ENCODE peak calls at places on chromosomes 12 and 14, in four cellular contexts. E is endothelial cell of umbilical vein, F is transverse colon, I is ovary. X is an unnamed sample. For H3K27me3, the result is how much of the 10 kb centered on the place peaks cover.

GRCh38 chr12:66751432-66752113 is 72.7 kb upstream of the GRIP1 start:
- DNase-seq in E (no peak), F (no peak), I (no peak), X (no peak)

GRCh38 chr12:111347891-111348644 is 20.8 kb downstream of the PHETA1 start:
- DNase-seq in E (no peak), F (no peak), I (no peak), X (no peak)

GRCh38 chr12:70609739-70610491 is 27.3 kb downstream of the PTPRB start:
- DNase-seq in E (peak), F (peak), I (no peak), X (no peak)

GRCh38 chr14:105912641-105913180 is 386.3 kb downstream of the TMEM121 start:
- DNase-seq in E (no peak), F (no peak), I (no peak), X (no peak)

GRCh38 chr14:97603201-97603600 is 806.0 kb downstream of the VRK1 start:
- DNase-seq in E (no peak), F (no peak), I (no peak), X (no peak)

GRCh38 chr12:122076743-122077495 is 1.6 kb upstream of the MLXIP start:
- DNase-seq in E (no peak), F (peak), I (peak), X (no peak)

GRCh38 chr12:4307593-4308333 is 13.2 kb upstream of the TIGAR start:
- DNase-seq in E (peak), F (peak), I (peak), X (peak)

GRCh38 chr12:84632556-84632955 is 280.0 kb downstream of the SLC6A15 start:
- DNase-seq in E (no peak), F (no peak), I (no peak), X (no peak)

GRCh38 chr12:129258781-129259318 is 405.6 kb downstream of the GLT1D1 start:
- DNase-seq in E (no peak), F (no peak), I (no peak), X (no peak)

GRCh38 chr12:43848786-43849185 is 12.9 kb downstream of the TMEM117 start:
- DNase-seq in E (no peak), F (no peak), I (no peak), X (no peak)

GRCh38 chr12:15495742-15496141 is 173.4 kb downstream of the PTPRO start:
- DNase-seq in E (no peak), F (no peak), I (no peak), X (no peak)

GRCh38 chr14:101444116-101444515 is 117.2 kb upstream of the DIO3 start:
- DNase-seq in E (no peak), F (no peak), I (no peak), X (no peak)

DNA sequence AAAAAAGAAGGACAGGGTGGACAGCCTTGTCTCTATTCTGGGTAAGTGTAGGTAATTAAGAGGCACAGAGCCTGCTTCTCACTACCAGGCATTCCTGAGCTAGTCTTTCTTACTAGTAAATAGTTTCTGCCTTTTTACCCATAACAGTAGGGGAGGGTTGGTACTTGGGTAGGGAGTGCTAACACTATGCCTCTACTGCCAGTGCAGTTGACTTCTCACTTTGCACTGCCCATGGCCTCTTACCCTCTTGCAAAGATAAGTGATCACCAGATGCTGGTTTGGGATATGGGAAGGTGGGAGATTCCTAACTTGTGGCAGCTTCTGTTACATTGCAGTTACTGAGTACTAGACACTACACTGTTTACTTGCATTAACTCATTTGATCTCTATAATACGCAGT is 11.6 kb downstream of the AHSA1 start:
- DNase-seq in E (no peak), F (no peak), I (no peak), X (no peak)
- TF ChIP-seq POLR2A in E (no peak), F (no peak), I (no peak), X (no peak)

DNA sequence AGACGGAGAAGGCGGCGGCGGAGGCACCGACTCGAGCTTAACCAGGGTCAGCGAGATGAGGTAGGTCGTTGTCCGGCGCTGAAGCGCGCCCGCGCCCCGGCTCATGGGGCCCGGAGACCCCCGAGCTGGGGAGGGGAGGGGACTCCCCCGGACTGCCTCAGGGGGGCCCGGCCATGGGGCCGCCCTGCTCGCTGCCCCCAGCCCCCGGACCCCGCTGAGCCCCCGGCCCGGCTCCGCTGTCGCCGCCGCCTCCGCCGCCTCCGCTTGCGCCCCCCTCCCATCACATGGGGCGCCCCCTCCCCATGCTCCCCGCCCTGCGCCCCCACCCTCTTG is 434 bp downstream of the AGAP2 start:
- DNase-seq in E (no peak), F (no peak), I (no peak), X (no peak)
- H3K27me3 ChIP-seq in E (half or more), F (half or more), I (under half), X (under half)

GRCh38 chr12:109597414-109597794 is 23.8 kb downstream of the MVK start:
- DNase-seq in E (no peak), F (no peak), I (no peak), X (no peak)

GRCh38 chr12:109596418-109597244 is 23.0 kb downstream of the MVK start:
- DNase-seq in E (no peak), F (no peak), I (no peak), X (no peak)

GRCh38 chr12:109599087-109599486 is 25.5 kb downstream of the MVK start:
- DNase-seq in E (no peak), F (no peak), I (no peak), X (no peak)

GRCh38 chr12:109598428-109598854 is 24.8 kb downstream of the MVK start:
- DNase-seq in E (no peak), F (no peak), I (no peak), X (no peak)

DNA sequence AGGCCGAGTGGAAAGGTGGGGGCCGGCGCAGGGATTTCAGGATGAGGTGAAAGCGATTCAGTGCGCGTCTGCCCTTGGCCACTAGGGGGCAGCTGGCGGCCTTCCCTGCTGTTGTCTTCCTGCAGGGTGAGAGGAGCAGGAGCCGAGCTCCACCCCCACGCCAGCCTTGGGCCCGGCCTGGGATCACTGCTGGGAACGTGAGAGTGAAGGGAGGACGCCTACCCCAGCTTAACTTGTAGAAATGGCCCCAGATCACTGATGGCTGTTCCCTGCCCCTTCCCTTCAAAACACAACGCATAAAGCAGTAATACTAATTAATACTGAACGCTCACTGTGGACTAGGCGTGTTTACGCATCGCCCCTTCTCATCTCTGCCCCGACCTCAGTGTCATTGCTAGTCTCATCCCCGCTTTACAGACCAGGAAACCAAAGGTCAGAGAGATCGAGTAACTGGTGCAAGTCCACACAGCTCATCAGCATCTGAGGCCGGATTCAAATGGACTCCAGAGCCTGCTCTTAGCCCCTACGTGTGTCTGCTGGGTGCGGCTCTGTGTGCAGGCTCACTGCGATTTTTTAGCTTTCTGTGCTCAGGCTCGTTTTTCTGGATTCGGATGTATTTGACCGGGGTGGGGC is 24.3 kb downstream of the MVK start:
- DNase-seq in E (peak), F (peak), I (peak), X (peak)
- TF ChIP-seq POLR2A in E (no peak), F (no peak), I (no peak), X (no peak)

GRCh38 chr12:51263341-51263740 is 6.9 kb downstream of the SMAGP start:
- DNase-seq in E (no peak), F (no peak), I (no peak), X (no peak)

GRCh38 chr12:51265024-51265423 is 5.2 kb downstream of the SMAGP start:
- DNase-seq in E (no peak), F (no peak), I (no peak), X (no peak)

GRCh38 chr12:51269174-51270066 is 795 bp downstream of the SMAGP start:
- DNase-seq in E (peak), F (peak), I (peak), X (no peak)

GRCh38 chr12:51262758-51263177 is 7.4 kb downstream of the SMAGP start:
- DNase-seq in E (peak), F (peak), I (peak), X (no peak)

GRCh38 chr12:51264297-51264696 is 5.9 kb downstream of the SMAGP start:
- DNase-seq in E (no peak), F (no peak), I (no peak), X (no peak)
- H3K27me3 ChIP-seq in E (under half), F (under half), I (under half), X (under half)

GRCh38 chr14:89356496-89356895 is 60.5 kb downstream of the FOXN3 start:
- DNase-seq in E (no peak), F (no peak), I (no peak), X (no peak)
- TF ChIP-seq POLR2A in E (no peak), F (no peak), I (no peak), X (no peak)

GRCh38 chr14:56796259-56796658 is 14.0 kb downstream of the OTX2 start:
- DNase-seq in E (no peak), F (no peak), I (no peak), X (no peak)

GRCh38 chr14:56795284-56795622 is 15.0 kb downstream of the OTX2 start:
- DNase-seq in E (no peak), F (no peak), I (no peak), X (no peak)

GRCh38 chr14:56797003-56797568 is 13.2 kb downstream of the OTX2 start:
- DNase-seq in E (no peak), F (no peak), I (no peak), X (no peak)

GRCh38 chr14:56794088-56794556 is 16.2 kb downstream of the OTX2 start:
- DNase-seq in E (no peak), F (no peak), I (no peak), X (no peak)

GRCh38 chr14:56794557-56795283 is 15.6 kb downstream of the OTX2 start:
- DNase-seq in E (no peak), F (no peak), I (no peak), X (no peak)
- H3K27me3 ChIP-seq in E (half or more), F (half or more), I (under half), X (half or more)

X was measured in gastrocnemius medialis.